ENCODE peak calls at places on chromosome 21, in ten cellular contexts. U, X, V, S, C, M, P, Q, H and R are unnamed samples.

GRCh38 chr21:44555200-44555875 is 3.3 kb downstream of the KRTAP10-3 start:
- DNase-seq in U (no peak), X (no peak), V (no peak), S (no peak), C (no peak), M (no peak), P (no peak), Q (no peak), H (no peak), R (no peak)

GRCh38 chr21:36518883-36519492 is 39.1 kb upstream of the CLDN14 start:
- DNase-seq in U (no peak), X (no peak), V (no peak), S (no peak), C (no peak), M (no peak), P (no peak), Q (no peak), H (no peak), R (no peak)

GRCh38 chr21:44379991-44380865 is 26.8 kb downstream of the TRPM2 start:
- DNase-seq in U (no peak), X (no peak), V (no peak), S (no peak), C (no peak), M (no peak), P (no peak), Q (no peak), H (no peak), R (no peak)

GRCh38 chr21:27261676-27262075 is 294.8 kb upstream of the ADAMTS5 start:
- DNase-seq in U (no peak), X (no peak), V (no peak), S (no peak), C (peak), M (peak), P (no peak), Q (peak), H (no peak), R (no peak)

GRCh38 chr21:35395728-35396127 is 346.6 kb upstream of the RUNX1 start:
- DNase-seq in U (no peak), X (no peak), V (no peak), S (no peak), C (peak), M (no peak), P (no peak), Q (no peak), H (no peak), R (no peak)

GRCh38 chr21:40672602-40673001 is 174.4 kb downstream of the DSCAM start:
- DNase-seq in U (no peak), X (no peak), V (no peak), S (no peak), C (no peak), M (no peak), P (no peak), Q (no peak), H (no peak), R (no peak)

GRCh38 chr21:43905726-43906455 is 40.9 kb downstream of the AGPAT3 start:
- DNase-seq in U (no peak), X (no peak), V (no peak), S (no peak), C (no peak), M (no peak), P (no peak), Q (no peak), H (no peak), R (no peak)

GRCh38 chr21:28193189-28193588 is 799.5 kb downstream of the LTN1 start:
- DNase-seq in U (no peak), X (no peak), V (no peak), S (no peak), C (no peak), M (no peak), P (no peak), Q (no peak), H (no peak), R (no peak)

GRCh38 chr21:46660505-46660904 is 25.0 kb downstream of the PRMT2 start:
- DNase-seq in U (no peak), X (no peak), V (no peak), S (peak), C (no peak), M (no peak), P (no peak), Q (no peak), H (no peak), R (no peak)

GRCh38 chr21:33025106-33025470 is 647 bp upstream of the OLIG2 start:
- DNase-seq in U (no peak), X (no peak), V (no peak), S (no peak), C (no peak), M (peak), P (no peak), Q (no peak), H (no peak), R (peak)

GRCh38 chr21:44010429-44010828 is 1.7 kb upstream of the TRAPPC10 start:
- DNase-seq in U (no peak), X (no peak), V (no peak), S (no peak), C (no peak), M (no peak), P (no peak), Q (no peak), H (no peak), R (no peak)

GRCh38 chr21:27550258-27550657 is 583.4 kb upstream of the ADAMTS5 start:
- DNase-seq in U (no peak), X (no peak), V (no peak), S (no peak), C (no peak), M (no peak), P (no peak), Q (no peak), H (no peak), R (no peak)

GRCh38 chr21:43957629-43958362 is 54.3 kb upstream of the TRAPPC10 start:
- DNase-seq in U (no peak), X (no peak), V (no peak), S (no peak), C (no peak), M (no peak), P (no peak), Q (no peak), H (no peak), R (no peak)

GRCh38 chr21:37626320-37626719 is 259.7 kb downstream of the DYRK1A start:
- DNase-seq in U (no peak), X (no peak), V (no peak), S (no peak), C (no peak), M (no peak), P (no peak), Q (no peak), H (no peak), R (no peak)

GRCh38 chr21:44712203-44713028 is 1.0 kb upstream of the TSPEAR start:
- DNase-seq in U (no peak), X (no peak), V (no peak), S (no peak), C (no peak), M (no peak), P (no peak), Q (no peak), H (no peak), R (no peak)

GRCh38 chr21:14290584-14290983 is 74.6 kb downstream of the RBM11 start:
- DNase-seq in U (no peak), X (no peak), V (no peak), S (no peak), C (no peak), M (no peak), P (no peak), Q (no peak), H (no peak), R (no peak)

GRCh38 chr21:35222541-35222941 is 173.4 kb upstream of the RUNX1 start:
- DNase-seq in U (no peak), X (peak), V (no peak), S (peak), C (peak), M (no peak), P (peak), Q (no peak), H (no peak), R (no peak)

GRCh38 chr21:42012763-42013329 is 2.7 kb upstream of the ZBTB21 start:
- DNase-seq in U (no peak), X (no peak), V (no peak), S (no peak), C (no peak), M (no peak), P (no peak), Q (no peak), H (no peak), R (no peak)

GRCh38 chr21:44834951-44835646 is 17.2 kb upstream of the SUMO3 start:
- DNase-seq in U (no peak), X (no peak), V (no peak), S (no peak), C (no peak), M (no peak), P (no peak), Q (no peak), H (peak), R (no peak)

GRCh38 chr21:24023936-24024335 is 1583.3 kb downstream of the MRPL39 start:
- DNase-seq in U (no peak), X (no peak), V (no peak), S (no peak), C (no peak), M (no peak), P (no peak), Q (no peak), H (no peak), R (no peak)

GRCh38 chr21:42232176-42232825 is 13.4 kb downstream of the ABCG1 start:
- DNase-seq in U (peak), X (no peak), V (no peak), S (peak), C (no peak), M (no peak), P (no peak), Q (no peak), H (no peak), R (no peak)

GRCh38 chr21:25408666-25409065 is 198.6 kb downstream of the MRPL39 start:
- DNase-seq in U (no peak), X (no peak), V (no peak), S (no peak), C (no peak), M (no peak), P (no peak), Q (no peak), H (no peak), R (no peak)

GRCh38 chr21:14718957-14719356 is 172.8 kb upstream of the SAMSN1 start:
- DNase-seq in U (no peak), X (no peak), V (no peak), S (no peak), C (no peak), M (no peak), P (no peak), Q (no peak), H (no peak), R (no peak)

GRCh38 chr21:33975548-33976081 is 60.0 kb upstream of the ATP5PO start:
- DNase-seq in U (no peak), X (peak), V (no peak), S (peak), C (peak), M (peak), P (peak), Q (no peak), H (peak), R (no peak)

GRCh38 chr21:17688912-17689874 is 76.5 kb upstream of the BTG3 start:
- DNase-seq in U (peak), X (peak), V (no peak), S (peak), C (peak), M (no peak), P (peak), Q (no peak), H (peak), R (no peak)

GRCh38 chr21:44637018-44637850 is at the start of gene KRTAP10-10:
- DNase-seq in U (no peak), X (no peak), V (no peak), S (no peak), C (no peak), M (no peak), P (no peak), Q (no peak), H (no peak), R (no peak)

GRCh38 chr21:27154451-27155129 is 187.7 kb upstream of the ADAMTS5 start:
- DNase-seq in U (no peak), X (no peak), V (no peak), S (no peak), C (no peak), M (no peak), P (no peak), Q (no peak), H (no peak), R (no peak)

GRCh38 chr21:18275740-18276139 is 31.1 kb downstream of the CHODL start:
- DNase-seq in U (no peak), X (no peak), V (no peak), S (no peak), C (no peak), M (no peak), P (no peak), Q (no peak), H (no peak), R (no peak)

GRCh38 chr21:44498280-44498964 is 41.6 kb downstream of the KRTAP10-1 start:
- DNase-seq in U (no peak), X (no peak), V (no peak), S (no peak), C (no peak), M (no peak), P (no peak), Q (no peak), H (no peak), R (no peak)

GRCh38 chr21:38333290-38334272 is 76.8 kb downstream of the KCNJ15 start:
- DNase-seq in U (no peak), X (no peak), V (no peak), S (no peak), C (peak), M (no peak), P (no peak), Q (no peak), H (no peak), R (no peak)

GRCh38 chr21:45478115-45478801 is 64.0 kb downstream of the SLC19A1 start:
- DNase-seq in U (peak), X (peak), V (no peak), S (peak), C (no peak), M (peak), P (peak), Q (peak), H (peak), R (peak)

GRCh38 chr21:34548782-34549376 is 36.9 kb upstream of the KCNE1 start:
- DNase-seq in U (no peak), X (no peak), V (no peak), S (no peak), C (no peak), M (no peak), P (no peak), Q (no peak), H (no peak), R (no peak)